ENCODE peak calls at places on chromosomes 13 and 19, in five cellular contexts. One of them, this sample, is unnamed.

GRCh38 chr13:31018511-31018910 is 86.1 kb downstream of the TEX26 start:
- DNase-seq in HCT116: no peak
- DNase-seq in K562: no peak
- DNase-seq in H1: no peak
- DNase-seq in HepG2: no peak
- DNase-seq in this sample: no peak

GRCh38 chr19:14472202-14472961 is 2.8 kb downstream of the PTGER1 start:
- DNase-seq in H1: no peak
- DNase-seq in HepG2: no peak
- DNase-seq in HCT116: peak; percentile 22
- DNase-seq in K562: peak; percentile 86
- DNase-seq in this sample: no peak

GRCh38 chr19:6743714-6744380 is 4.4 kb downstream of the TRIP10 start:
- DNase-seq in HCT116: no peak
- DNase-seq in HepG2: no peak
- DNase-seq in H1: no peak
- DNase-seq in K562: no peak
- DNase-seq in this sample: no peak

GRCh38 chr13:26186995-26187394 is 35.1 kb downstream of the RNF6 start:
- DNase-seq in HCT116: no peak
- DNase-seq in HepG2: no peak
- DNase-seq in H1: no peak
- DNase-seq in K562: no peak
- DNase-seq in this sample: no peak

GRCh38 chr19:17332677-17333581 is 1.7 kb downstream of the ANO8 start:
- DNase-seq in K562: peak; percentile 97
- DNase-seq in HCT116: peak; percentile 96
- DNase-seq in HepG2: peak; percentile 87
- DNase-seq in H1: peak; percentile 62
- DNase-seq in this sample: peak; percentile 40

GRCh38 chr13:83325454-83325853 is 556.8 kb downstream of the SLITRK1 start:
- DNase-seq in HepG2: no peak
- DNase-seq in H1: no peak
- DNase-seq in HCT116: no peak
- DNase-seq in K562: no peak
- DNase-seq in this sample: no peak

GRCh38 chr19:17522988-17523872 is 11.8 kb downstream of the PGLS start:
- DNase-seq in H1: no peak
- DNase-seq in HepG2: no peak
- DNase-seq in K562: no peak
- DNase-seq in HCT116: no peak
- DNase-seq in this sample: peak; percentile 92

GRCh38 chr13:44425815-44426078 is 52.1 kb downstream of the SERP2 start:
- DNase-seq in K562: no peak
- DNase-seq in HepG2: no peak
- DNase-seq in HCT116: no peak
- DNase-seq in H1: no peak
- DNase-seq in this sample: no peak

GRCh38 chr13:22940736-22941135 is 240.0 kb upstream of the SGCG start:
- DNase-seq in HepG2: no peak
- DNase-seq in H1: no peak
- DNase-seq in HCT116: no peak
- DNase-seq in K562: no peak
- DNase-seq in this sample: no peak

GRCh38 chr19:39409207-39409885 is 2.7 kb downstream of the ZFP36 start:
- DNase-seq in HCT116: peak; percentile 90
- DNase-seq in K562: peak; percentile 84
- DNase-seq in H1: peak; percentile 73
- DNase-seq in HepG2: peak; percentile 61
- DNase-seq in this sample: no peak

GRCh38 chr13:39369161-39369890 is 233.7 kb downstream of the LHFPL6 start:
- DNase-seq in H1: no peak
- DNase-seq in K562: no peak
- DNase-seq in HepG2: no peak
- DNase-seq in HCT116: no peak
- DNase-seq in this sample: no peak

GRCh38 chr13:38941353-38941945 is 49.2 kb downstream of the STOML3 start:
- DNase-seq in HCT116: no peak
- DNase-seq in K562: no peak
- DNase-seq in HepG2: no peak
- DNase-seq in H1: no peak
- DNase-seq in this sample: no peak

GRCh38 chr13:36030670-36031331 is 100.4 kb downstream of the DCLK1 start:
- DNase-seq in HepG2: no peak
- DNase-seq in K562: no peak
- DNase-seq in HCT116: no peak
- DNase-seq in H1: no peak
- DNase-seq in this sample: no peak

GRCh38 chr13:110913322-110913721 is 1.5 kb downstream of the ANKRD10 start:
- DNase-seq in K562: no peak
- DNase-seq in HCT116: no peak
- DNase-seq in H1: no peak
- DNase-seq in HepG2: peak; percentile 28
- DNase-seq in this sample: no peak

GRCh38 chr19:55419089-55419488 is 11.5 kb upstream of the UBE2S start:
- DNase-seq in HCT116: no peak
- DNase-seq in HepG2: no peak
- DNase-seq in H1: no peak
- DNase-seq in K562: no peak
- DNase-seq in this sample: no peak

GRCh38 chr13:92821324-92821723 is 405.3 kb upstream of the GPC6 start:
- DNase-seq in H1: no peak
- DNase-seq in HCT116: no peak
- DNase-seq in HepG2: no peak
- DNase-seq in K562: no peak
- DNase-seq in this sample: no peak

GRCh38 chr13:52975969-52976368 is 52.6 kb upstream of the OLFM4 start:
- DNase-seq in H1: no peak
- DNase-seq in K562: no peak
- DNase-seq in HCT116: no peak
- DNase-seq in HepG2: no peak
- DNase-seq in this sample: no peak

GRCh38 chr13:52978989-52979388 is 49.6 kb upstream of the OLFM4 start:
- DNase-seq in HepG2: no peak
- DNase-seq in HCT116: no peak
- DNase-seq in H1: no peak
- DNase-seq in K562: no peak
- DNase-seq in this sample: no peak

GRCh38 chr13:52984881-52985363 is 43.7 kb upstream of the OLFM4 start:
- DNase-seq in HepG2: no peak
- DNase-seq in K562: no peak
- DNase-seq in HCT116: no peak
- DNase-seq in H1: no peak
- DNase-seq in this sample: no peak

GRCh38 chr13:52983836-52984235 is 44.8 kb upstream of the OLFM4 start:
- DNase-seq in HepG2: no peak
- DNase-seq in H1: no peak
- DNase-seq in K562: no peak
- DNase-seq in HCT116: no peak
- DNase-seq in this sample: no peak

DNA sequence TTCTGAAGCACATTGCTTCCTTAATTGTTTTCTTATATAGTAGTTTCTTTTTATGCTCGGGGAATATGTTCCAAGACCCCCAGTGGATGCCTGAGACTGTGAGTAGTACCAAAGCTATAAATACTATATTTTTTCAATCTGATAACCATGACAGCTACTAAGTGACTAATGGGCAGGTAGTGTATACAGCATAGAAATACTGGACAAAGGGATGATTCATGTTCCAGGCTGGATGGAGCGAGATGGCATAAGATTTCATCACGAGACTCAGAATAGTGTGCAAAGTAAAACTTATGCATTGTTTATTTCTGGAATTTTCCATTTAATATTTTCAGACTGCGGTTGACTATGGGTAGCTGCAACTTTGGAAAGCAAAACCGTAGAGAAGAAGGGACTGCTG is 47.9 kb upstream of the OLFM4 start:
- DNase-seq in K562: no peak
- DNase-seq in H1: no peak
- DNase-seq in HepG2: no peak
- DNase-seq in HCT116: no peak
- DNase-seq in this sample: no peak
- TF ChIP-seq SRF in K562: no peak
- TF ChIP-seq SRF in H1: no peak
- TF ChIP-seq SRF in HepG2: no peak
- TF ChIP-seq SRF in HCT116: no peak
- TF ChIP-seq SRF in this sample: no peak

DNA sequence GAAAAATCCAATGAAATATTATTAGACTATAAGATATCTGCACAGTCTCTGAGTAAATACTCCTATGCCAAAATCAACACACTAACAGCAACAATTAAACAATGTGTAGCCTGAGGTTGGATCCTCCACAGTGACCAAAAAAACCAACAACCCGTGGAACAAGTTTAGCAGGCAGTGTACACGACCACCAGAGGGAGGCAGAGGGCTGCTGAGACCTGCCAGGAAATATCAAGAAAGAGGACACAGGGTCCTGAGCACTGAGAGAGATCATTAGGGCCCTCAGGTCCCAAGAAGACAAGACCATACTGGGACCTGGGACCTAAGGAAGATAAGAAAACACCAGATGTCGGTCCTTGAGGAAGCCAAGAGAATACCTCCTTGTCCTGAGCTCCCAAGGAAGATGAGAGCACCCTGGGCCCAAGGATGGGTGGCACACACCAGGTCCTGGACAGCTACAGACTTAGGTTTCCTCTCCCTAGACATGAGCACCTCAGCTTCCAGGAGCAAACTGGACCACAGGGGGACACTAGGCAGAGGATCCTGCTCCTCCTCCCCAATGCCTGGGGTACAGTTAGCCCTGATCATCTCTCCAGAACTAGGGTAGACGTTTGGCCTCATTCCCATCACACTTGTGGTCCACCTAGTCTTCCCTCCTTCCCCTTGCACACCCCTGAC is 822 bp upstream of the ZNF274 start:
- DNase-seq in K562: peak; percentile 84
- DNase-seq in HCT116: no peak
- DNase-seq in H1: no peak
- DNase-seq in HepG2: peak; percentile 71
- DNase-seq in this sample: no peak
- TF ChIP-seq SRF in K562: no peak
- TF ChIP-seq SRF in HCT116: no peak
- TF ChIP-seq SRF in H1: no peak
- TF ChIP-seq SRF in HepG2: no peak
- TF ChIP-seq SRF in this sample: no peak

DNA sequence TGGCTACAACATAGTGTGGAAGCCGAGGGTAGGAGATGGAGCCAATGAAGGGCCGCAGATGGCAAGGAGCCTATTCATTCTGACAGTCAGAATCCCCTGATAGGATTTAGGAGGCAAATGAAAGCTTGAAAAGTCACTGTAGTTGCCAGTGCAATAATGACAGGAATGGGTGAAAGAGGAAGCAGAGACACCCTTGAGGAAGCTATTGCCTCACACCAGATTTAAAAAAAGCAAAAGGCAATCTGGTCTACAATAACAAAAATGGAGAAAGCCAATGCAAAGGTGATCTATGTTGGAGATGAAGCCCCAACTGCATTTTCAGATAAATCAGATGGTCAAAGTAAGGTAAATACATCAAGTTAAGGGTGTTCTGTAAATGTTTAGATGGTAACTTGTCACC is 158.5 kb downstream of the TUBA3C start:
- DNase-seq in HCT116: no peak
- DNase-seq in H1: no peak
- DNase-seq in K562: no peak
- DNase-seq in HepG2: no peak
- DNase-seq in this sample: no peak
- TF ChIP-seq SRF in HCT116: no peak
- TF ChIP-seq SRF in H1: no peak
- TF ChIP-seq SRF in K562: no peak
- TF ChIP-seq SRF in HepG2: no peak
- TF ChIP-seq SRF in this sample: no peak

DNA sequence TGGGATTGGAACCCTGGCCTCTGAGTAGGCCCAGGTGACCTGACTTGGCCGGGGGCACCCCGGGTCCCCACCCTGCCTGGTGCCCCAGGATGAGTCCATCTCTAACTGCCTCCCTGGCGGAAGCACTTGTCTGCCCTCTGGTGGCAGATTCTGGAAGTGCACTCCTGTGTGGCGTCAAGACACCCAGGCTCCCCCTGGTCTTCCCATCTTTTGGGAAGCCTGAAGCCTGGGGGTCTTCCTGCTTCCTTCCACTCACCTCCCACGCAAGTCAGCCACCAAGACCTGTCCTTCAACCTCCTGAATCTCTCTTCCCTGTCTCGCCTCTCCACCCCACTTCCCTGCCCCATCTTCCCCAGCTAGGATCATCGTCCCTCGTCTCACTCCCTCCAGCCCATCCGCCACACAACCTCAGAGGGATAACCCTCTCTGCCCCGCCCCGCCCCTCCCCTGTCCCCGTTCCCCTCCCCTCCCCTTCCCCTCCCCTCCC is 7.4 kb downstream of the RABAC1 start:
- DNase-seq in HCT116: peak; percentile 59
- DNase-seq in H1: peak; percentile 76
- DNase-seq in K562: peak; percentile 87
- DNase-seq in HepG2: peak; percentile 58
- DNase-seq in this sample: no peak
- TF ChIP-seq SRF in HCT116: no peak
- TF ChIP-seq SRF in H1: no peak
- TF ChIP-seq SRF in K562: no peak
- TF ChIP-seq SRF in HepG2: no peak
- TF ChIP-seq SRF in this sample: no peak

This sample was measured in GM12878.